ENCODE peak calls at places on chromosome 15, in six cellular contexts. G is stomach, Z is MCF 10A, C is GM13976, P is IMR-90, L is K562. B is an unnamed sample.

GRCh38 chr15:81174759-81175327 is 21.8 kb upstream of the IL16 start:
- DNase-seq in Z (no peak), C (no peak), P (no peak), L (no peak), G (no peak), B (no peak)

GRCh38 chr15:55741592-55742497 is 1.1 kb downstream of the PRTG start:
- DNase-seq in G (no peak), C (peak), L (peak), P (no peak), Z (peak), B (no peak)

GRCh38 chr15:85473455-85473854 is 93.1 kb downstream of the AKAP13 start:
- DNase-seq in Z (no peak), G (no peak), C (no peak), L (no peak), P (peak), B (no peak)

GRCh38 chr15:26051771-26052685 is 188.9 kb upstream of the ATP10A start:
- DNase-seq in C (no peak), Z (no peak), P (no peak), L (no peak), G (no peak), B (no peak)

GRCh38 chr15:31442203-31443090 is 115.8 kb downstream of the KLF13 start:
- DNase-seq in Z (peak), C (no peak), G (peak), L (no peak), P (peak), B (peak)

GRCh38 chr15:89003865-89004725 is 84.2 kb upstream of the ABHD2 start:
- DNase-seq in C (peak), Z (peak), P (peak), L (peak), G (no peak), B (no peak)

GRCh38 chr15:68268405-68268804 is 9.1 kb upstream of the FEM1B start:
- DNase-seq in G (no peak), P (peak), C (no peak), Z (peak), L (no peak), B (no peak)

GRCh38 chr15:67941643-67942315 is 101.9 kb upstream of the RNU6-1 start:
- DNase-seq in Z (peak), P (peak), C (no peak), G (no peak), L (no peak), B (no peak)

GRCh38 chr15:98682992-98683701 is 34.8 kb downstream of the IGF1R start:
- DNase-seq in Z (peak), G (no peak), P (peak), L (no peak), C (no peak), B (no peak)

GRCh38 chr15:76988874-76989780 is 5.8 kb upstream of the PSTPIP1 start:
- DNase-seq in Z (no peak), L (peak), C (peak), P (no peak), G (no peak), B (no peak)

GRCh38 chr15:52023169-52023922 is 4.3 kb downstream of the MAPK6 start:
- DNase-seq in L (no peak), P (no peak), C (no peak), Z (no peak), G (no peak), B (no peak)

GRCh38 chr15:85782112-85782511 is 12.6 kb downstream of the KLHL25 start:
- DNase-seq in G (no peak), P (peak), C (peak), Z (no peak), L (no peak), B (no peak)

GRCh38 chr15:41581110-41581509 is 22.1 kb downstream of the TYRO3 start:
- DNase-seq in C (peak), P (no peak), G (no peak), L (peak), Z (no peak), B (no peak)

GRCh38 chr15:92968926-92969664 is 69.0 kb downstream of the CHD2 start:
- DNase-seq in Z (no peak), L (no peak), C (no peak), P (no peak), G (no peak), B (no peak)
- TF ChIP-seq CTCF in Z (peak), L (peak), C (no peak), P (no peak), G (no peak), B (peak)

GRCh38 chr15:34125945-34126344 is 24.1 kb downstream of the PGBD4 start:
- DNase-seq in C (no peak), L (no peak), G (no peak), Z (no peak), P (no peak), B (no peak)
- TF ChIP-seq CTCF in C (no peak), L (no peak), G (no peak), Z (no peak), P (no peak), B (no peak)

DNA sequence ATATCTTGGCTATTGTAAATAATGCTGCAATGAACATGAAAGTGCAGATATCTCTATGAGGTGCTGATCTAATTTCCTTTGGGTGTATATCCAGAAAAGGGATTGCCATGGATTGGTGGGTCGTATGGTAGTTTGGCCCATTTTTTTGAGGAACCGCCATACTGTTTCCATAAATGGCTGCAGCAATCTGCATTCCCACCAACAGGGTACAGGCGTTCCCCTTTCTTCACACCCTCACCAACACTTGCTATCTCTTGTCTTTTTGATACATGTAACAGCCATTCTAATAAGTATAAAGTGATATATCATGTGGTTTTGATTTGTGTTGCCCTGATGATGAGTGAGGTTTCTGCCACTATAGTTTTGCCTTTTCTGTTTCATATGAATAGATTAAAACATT is 146.7 kb downstream of the NR2F2 start:
- DNase-seq in G (no peak), Z (no peak), C (no peak), L (no peak), P (no peak), B (no peak)
- TF ChIP-seq CTCF in G (no peak), Z (no peak), C (no peak), L (peak), P (no peak), B (no peak)

DNA sequence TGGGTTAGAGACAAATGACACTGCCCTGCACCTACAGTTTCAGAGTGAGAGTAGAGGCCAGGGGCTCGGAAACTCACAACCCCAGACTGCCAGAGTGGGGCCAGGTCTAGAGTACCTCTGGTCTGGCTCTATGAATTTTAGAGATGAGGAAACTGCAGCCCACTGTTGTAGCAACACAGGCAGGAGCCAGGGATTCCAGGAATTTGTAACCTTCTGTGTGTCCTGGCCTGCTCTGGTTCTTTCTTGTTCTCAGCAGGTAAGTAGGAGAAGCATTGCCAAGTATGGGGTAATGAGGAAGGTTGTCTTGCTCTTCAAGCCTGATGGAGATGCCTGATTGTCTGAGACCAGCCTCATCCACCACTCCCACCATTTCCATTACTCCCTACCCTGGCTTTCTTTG is 221.8 kb downstream of the UACA start:
- DNase-seq in P (no peak), C (no peak), Z (no peak), G (no peak), L (no peak), B (no peak)
- TF ChIP-seq CTCF in P (no peak), C (no peak), Z (no peak), G (no peak), L (no peak), B (no peak)

GRCh38 chr15:78507831-78508160 is 419 bp downstream of the HYKK start:
- DNase-seq in P (no peak), G (no peak), Z (no peak), L (no peak), C (no peak), B (no peak)
- TF ChIP-seq CTCF in P (no peak), G (no peak), Z (no peak), L (no peak), C (no peak), B (no peak)

DNA sequence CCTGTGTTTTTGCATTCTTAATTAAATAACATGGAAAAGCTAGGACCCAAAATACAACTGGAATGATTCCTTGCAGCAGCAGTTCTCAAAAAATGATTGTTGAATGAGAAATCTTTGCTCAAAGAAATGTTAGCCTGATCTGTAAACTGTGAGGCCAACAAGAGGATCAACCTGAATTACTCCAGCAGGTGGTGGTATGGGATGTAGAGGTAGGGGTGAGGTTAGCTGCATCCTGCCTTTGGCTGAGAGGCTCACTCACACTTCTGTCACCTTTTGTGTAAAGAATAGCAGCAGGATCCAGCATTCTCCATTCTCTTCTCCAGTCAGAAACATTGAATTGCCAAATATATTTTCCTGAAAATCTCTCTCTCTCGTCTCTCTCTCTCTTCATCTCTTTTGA is 26.5 kb upstream of the FAM98B start:
- DNase-seq in Z (no peak), L (no peak), G (no peak), C (no peak), P (no peak), B (no peak)
- TF ChIP-seq CTCF in Z (no peak), L (no peak), G (no peak), C (no peak), P (no peak), B (no peak)

DNA sequence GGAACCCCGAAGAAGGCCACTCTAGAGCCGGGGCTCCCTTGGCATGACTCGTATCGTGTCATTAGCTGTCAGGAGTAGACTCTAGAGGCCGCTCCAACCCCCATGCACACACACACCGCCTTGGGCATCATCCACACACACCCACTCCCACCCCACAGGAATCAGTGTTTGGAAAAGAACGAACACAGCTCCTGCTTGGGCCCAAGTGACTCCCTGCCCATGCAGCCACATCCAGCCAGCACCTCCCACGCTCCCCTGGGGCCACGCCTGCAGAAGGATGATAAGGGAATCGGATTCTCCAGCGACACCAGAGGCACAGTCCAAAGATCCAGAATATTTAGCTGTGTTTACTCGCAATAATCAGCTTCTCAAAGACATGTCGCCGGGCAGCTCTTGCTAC is 221.7 kb downstream of the TLE3 start:
- DNase-seq in L (peak), G (no peak), Z (no peak), C (no peak), P (no peak), B (no peak)
- TF ChIP-seq CTCF in L (no peak), G (no peak), Z (no peak), C (no peak), P (no peak), B (no peak)

GRCh38 chr15:64315136-64315661 is 40.8 kb downstream of the CSNK1G1 start:
- DNase-seq in C (no peak), L (no peak), Z (no peak), G (no peak), P (no peak), B (no peak)
- TF ChIP-seq CTCF in C (no peak), L (no peak), Z (no peak), G (no peak), P (no peak), B (no peak)

B was measured in osteocyte.